ENCODE peak calls at places on chromosomes 12 and 14, in five cellular contexts. C is colonic mucosa, E is AG10803, G is body of pancreas, U is bronchial epithelial cell. F is an unnamed sample.

GRCh38 chr14:76647699-76648298 is 113.5 kb upstream of the VASH1 start:
- DNase-seq in E (peak; percentile 60), C (no peak), G (peak; percentile 44), U (peak; percentile 55), F (peak; percentile 64)

GRCh38 chr14:89654998-89655397 is 238.0 kb upstream of the FOXN3 start:
- DNase-seq in C (no peak), U (no peak), E (no peak), G (no peak), F (no peak)

GRCh38 chr12:1635656-1636055 is 6.6 kb downstream of the WNT5B start:
- DNase-seq in E (no peak), C (no peak), U (no peak), G (no peak), F (no peak)

GRCh38 chr14:105337966-105338365 is 23.4 kb downstream of the PACS2 start:
- DNase-seq in U (no peak), C (no peak), G (no peak), E (peak; percentile 18), F (no peak)

GRCh38 chr12:14773685-14774073 is 29.6 kb downstream of the WBP11 start:
- DNase-seq in E (no peak), U (no peak), G (no peak), C (no peak), F (no peak)

GRCh38 chr12:63894132-63894531 is 49.6 kb downstream of the SRGAP1 start:
- DNase-seq in C (no peak), U (no peak), G (no peak), E (peak; percentile 40), F (no peak)

GRCh38 chr14:58501214-58501816 is 73.8 kb downstream of the KIAA0586 start:
- DNase-seq in E (peak; percentile 85), G (peak; percentile 27), C (peak; percentile 22), U (peak; percentile 74), F (peak; percentile 92)

GRCh38 chr12:92144631-92145480 is 790 bp downstream of the BTG1 start:
- DNase-seq in U (peak; percentile 60), G (peak; percentile 53), E (peak; percentile 55), C (peak; percentile 82), F (peak; percentile 59)

GRCh38 chr14:101020971-101021370 is 117.4 kb upstream of the RTL1 start:
- DNase-seq in C (peak; percentile 6), U (no peak), E (no peak), G (no peak), F (no peak)

GRCh38 chr14:63192085-63192484 is 12.2 kb upstream of the RHOJ start:
- DNase-seq in G (no peak), U (peak; percentile 87), E (no peak), C (no peak), F (peak; percentile 58)

GRCh38 chr12:75981773-75982564 is 49.6 kb downstream of the PHLDA1 start:
- DNase-seq in G (no peak), C (no peak), E (no peak), U (no peak), F (no peak)

GRCh38 chr14:95477411-95478089 is 38.9 kb downstream of the SYNE3 start:
- DNase-seq in C (no peak), G (no peak), U (no peak), E (no peak), F (no peak)

GRCh38 chr14:20658246-20658645 is 16.8 kb upstream of the OR6S1 start:
- DNase-seq in G (no peak), U (no peak), E (no peak), C (no peak), F (no peak)

GRCh38 chr12:55929306-55929791 is 1.6 kb upstream of the DGKA start:
- DNase-seq in U (no peak), G (no peak), C (peak; percentile 58), E (no peak), F (no peak)
- H3K4me3 ChIP-seq in U (no peak overlapping the region), G (no peak overlapping the region), C (no peak overlapping the region), E (no peak overlapping the region), F (no peak overlapping the region)

GRCh38 chr14:21978184-21978998 is 304.8 kb upstream of the OR4E1 start:
- DNase-seq in E (peak; percentile 2), C (peak; percentile 34), G (peak; percentile 20), U (peak; percentile 39), F (peak; percentile 10)
- H3K4me3 ChIP-seq in E (no peak overlapping the region), C (no peak overlapping the region), G (no peak overlapping the region), U (no peak overlapping the region), F (no peak overlapping the region)

GRCh38 chr12:62632521-62632920 is 165.9 kb downstream of the MON2 start:
- DNase-seq in U (no peak), E (peak; percentile 89), C (peak; percentile 38), G (peak; percentile 34), F (peak; percentile 76)
- H3K4me3 ChIP-seq in U (peak overlapping the region; percentile 50), E (peak overlapping the region; percentile 28), C (peak overlapping the region; percentile 51), G (peak overlapping the region; percentile 23), F (peak overlapping the region; percentile 56)

GRCh38 chr12:91105807-91106206 is 5.5 kb downstream of the LUM start:
- DNase-seq in E (no peak), U (no peak), G (no peak), C (no peak), F (peak; percentile 42)

GRCh38 chr12:91111366-91112321 is at the start of gene LUM:
- DNase-seq in E (peak; percentile 97), G (no peak), U (peak; percentile 40), C (peak; percentile 25), F (peak; percentile 64)

GRCh38 chr12:91108196-91108595 is 3.1 kb downstream of the LUM start:
- DNase-seq in G (no peak), E (no peak), C (no peak), U (no peak), F (no peak)

GRCh38 chr12:91106283-91106682 is 5.0 kb downstream of the LUM start:
- DNase-seq in G (no peak), E (no peak), U (no peak), C (no peak), F (no peak)

DNA sequence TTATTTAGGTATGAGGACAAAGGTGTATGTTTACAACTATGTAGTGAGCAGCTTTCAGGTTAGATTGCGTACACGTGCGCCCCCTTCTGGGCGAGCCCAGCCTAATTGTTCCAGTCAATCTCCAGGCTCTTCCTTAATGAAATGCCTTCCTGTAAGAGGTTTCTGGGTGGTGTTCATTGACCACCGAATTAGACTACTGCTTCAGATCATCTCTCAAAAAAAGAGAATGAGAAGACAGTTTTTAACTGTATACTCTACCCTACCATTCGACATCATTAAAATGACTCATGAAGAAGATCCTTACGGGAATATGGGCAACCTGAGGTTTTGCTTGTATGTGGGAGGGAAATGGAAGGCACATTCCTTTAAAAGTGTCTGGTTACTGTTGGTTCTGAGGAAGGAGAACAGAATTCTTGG is 2.1 kb downstream of the LUM start:
- DNase-seq in E (peak; percentile 83), G (peak; percentile 64), C (peak; percentile 82), U (peak; percentile 49), F (peak; percentile 74)
- H3K4me3 ChIP-seq in E (peak overlapping the region; percentile 70), G (no peak overlapping the region), C (no peak overlapping the region), U (no peak overlapping the region), F (peak overlapping the region; percentile 67)

F was measured in fibroblast of the aortic adventitia.